ENCODE peak calls at places on chromosomes 16 and 17, in six cellular contexts. One of them, this sample, is unnamed.

GRCh38 chr17:50501054-50501453 is 7.2 kb upstream of the MYCBPAP start:
- DNase-seq in thoracic aorta: no peak
- DNase-seq in frontal cortex: no peak
- DNase-seq in NCI-H1694 treated with DMSO at 0.1 percent for 48 hours: no peak
- DNase-seq in psoas muscle: no peak
- DNase-seq in RWPE1: no peak
- DNase-seq in this sample: no peak

GRCh38 chr17:68204736-68205135 is 43.1 kb upstream of the AMZ2 start:
- DNase-seq in RWPE1: no peak
- DNase-seq in thoracic aorta: no peak
- DNase-seq in frontal cortex: no peak
- DNase-seq in NCI-H1694 treated with DMSO at 0.1 percent for 48 hours: no peak
- DNase-seq in psoas muscle: no peak
- DNase-seq in this sample: no peak

GRCh38 chr16:85918436-85918835 is 19.5 kb downstream of the IRF8 start:
- DNase-seq in NCI-H1694 treated with DMSO at 0.1 percent for 48 hours: no peak
- DNase-seq in frontal cortex: no peak
- DNase-seq in psoas muscle: no peak
- DNase-seq in thoracic aorta: no peak
- DNase-seq in RWPE1: no peak
- DNase-seq in this sample: no peak

GRCh38 chr17:34758747-34759146 is 179.4 kb downstream of the TMEM132E start:
- DNase-seq in thoracic aorta: no peak
- DNase-seq in RWPE1: no peak
- DNase-seq in psoas muscle: no peak
- DNase-seq in frontal cortex: no peak
- DNase-seq in NCI-H1694 treated with DMSO at 0.1 percent for 48 hours: no peak
- DNase-seq in this sample: no peak

GRCh38 chr16:11118479-11118878 is 137.5 kb downstream of the SOCS1 start:
- DNase-seq in psoas muscle: no peak
- DNase-seq in thoracic aorta: no peak
- DNase-seq in frontal cortex: no peak
- DNase-seq in NCI-H1694 treated with DMSO at 0.1 percent for 48 hours: no peak
- DNase-seq in RWPE1: no peak
- DNase-seq in this sample: no peak

GRCh38 chr16:49515861-49516260 is 142.3 kb downstream of the C16orf78 start:
- DNase-seq in RWPE1: no peak
- DNase-seq in NCI-H1694 treated with DMSO at 0.1 percent for 48 hours: no peak
- DNase-seq in frontal cortex: no peak
- DNase-seq in thoracic aorta: no peak
- DNase-seq in psoas muscle: no peak
- DNase-seq in this sample: no peak

GRCh38 chr16:14020141-14020540 is 51.0 kb upstream of the MRTFB start:
- DNase-seq in frontal cortex: no peak
- DNase-seq in RWPE1: no peak
- DNase-seq in thoracic aorta: no peak
- DNase-seq in psoas muscle: no peak
- DNase-seq in NCI-H1694 treated with DMSO at 0.1 percent for 48 hours: no peak
- DNase-seq in this sample: no peak

GRCh38 chr16:73000020-73000906 is 47.7 kb downstream of the ZFHX3 start:
- DNase-seq in NCI-H1694 treated with DMSO at 0.1 percent for 48 hours: no peak
- DNase-seq in frontal cortex: peak; percentile 46
- DNase-seq in psoas muscle: peak; percentile 79
- DNase-seq in RWPE1: no peak
- DNase-seq in thoracic aorta: no peak
- DNase-seq in this sample: no peak

GRCh38 chr16:19980866-19981265 is 92.8 kb downstream of the GPR139 start:
- DNase-seq in NCI-H1694 treated with DMSO at 0.1 percent for 48 hours: no peak
- DNase-seq in RWPE1: no peak
- DNase-seq in psoas muscle: no peak
- DNase-seq in thoracic aorta: no peak
- DNase-seq in frontal cortex: no peak
- DNase-seq in this sample: no peak

GRCh38 chr17:50102164-50102991 is 7.2 kb downstream of the PDK2 start:
- DNase-seq in frontal cortex: peak; percentile 71
- DNase-seq in psoas muscle: peak; percentile 92
- DNase-seq in RWPE1: no peak
- DNase-seq in thoracic aorta: no peak
- DNase-seq in NCI-H1694 treated with DMSO at 0.1 percent for 48 hours: no peak
- DNase-seq in this sample: no peak

This sample was measured in neuronal stem cell.